ENCODE peak calls at places on chromosomes 16 and 17, in eight cellular contexts. P is EL; X is CD4-positive, alpha-beta T cell; V is GM12892; F is omental fat pad; T is naive thymus-derived CD8-positive, alpha-beta T cell; G is KG1; L is tibial nerve. C is an unnamed sample.

GRCh38 chr17:1571362-1571746 is 8.8 kb upstream of the PITPNA start:
- DNase-seq in P (no peak), X (no peak), V (no peak), F (no peak), T (no peak), G (no peak), L (no peak), C (no peak)

GRCh38 chr17:1294157-1294717 is 14.8 kb downstream of the TRARG1 start:
- DNase-seq in P (no peak), X (peak; percentile 77), V (no peak), F (no peak), T (peak; percentile 52), G (peak; percentile 6), L (no peak), C (no peak)

GRCh38 chr17:15411556-15412198 is 55.7 kb downstream of the CDRT4 start:
- DNase-seq in P (no peak), X (no peak), V (no peak), F (no peak), T (no peak), G (no peak), L (peak; percentile 61), C (no peak)

GRCh38 chr17:9729735-9730420 is 61.5 kb downstream of the DHRS7C start:
- DNase-seq in P (peak; percentile 28), X (no peak), V (no peak), F (no peak), T (no peak), G (no peak), L (no peak), C (no peak)

GRCh38 chr16:28556914-28557320 is 3.2 kb downstream of the SGF29 start:
- DNase-seq in P (no peak), X (no peak), V (no peak), F (no peak), T (no peak), G (no peak), L (no peak), C (no peak)

GRCh38 chr17:80722656-80723055 is 178.0 kb downstream of the RPTOR start:
- DNase-seq in P (no peak), X (no peak), V (no peak), F (no peak), T (no peak), G (no peak), L (no peak), C (no peak)

GRCh38 chr17:1958134-1958881 is 66.8 kb downstream of the RTN4RL1 start:
- DNase-seq in P (no peak), X (no peak), V (no peak), F (no peak), T (no peak), G (no peak), L (no peak), C (no peak)

GRCh38 chr17:72258711-72259110 is 137.9 kb downstream of the SOX9 start:
- DNase-seq in P (no peak), X (no peak), V (no peak), F (no peak), T (no peak), G (no peak), L (no peak), C (no peak)

GRCh38 chr16:64339052-64339770 is 782.7 kb downstream of the CDH11 start:
- DNase-seq in P (peak; percentile 89), X (no peak), V (no peak), F (no peak), T (no peak), G (no peak), L (no peak), C (no peak)

GRCh38 chr16:72969812-72970211 is 78.1 kb downstream of the ZFHX3 start:
- DNase-seq in P (no peak), X (no peak), V (no peak), F (no peak), T (no peak), G (no peak), L (no peak), C (no peak)

GRCh38 chr17:44556114-44556853 is 1.0 kb upstream of the FZD2 start:
- DNase-seq in P (peak; percentile 70), X (no peak), V (peak; percentile 49), F (no peak), T (no peak), G (no peak), L (no peak), C (no peak)

GRCh38 chr16:81610144-81610842 is 165.7 kb downstream of the CMIP start:
- DNase-seq in P (peak; percentile 76), X (no peak), V (no peak), F (no peak), T (no peak), G (no peak), L (peak; percentile 55), C (peak; percentile 64)

GRCh38 chr16:9270424-9270823 is 179.0 kb downstream of the HAPSTR1 start:
- DNase-seq in P (no peak), X (no peak), V (no peak), F (no peak), T (no peak), G (no peak), L (no peak), C (no peak)

GRCh38 chr16:11211061-11211976 is 44.7 kb downstream of the SOCS1 start:
- DNase-seq in P (no peak), X (no peak), V (no peak), F (no peak), T (no peak), G (no peak), L (no peak), C (no peak)

GRCh38 chr17:79686476-79686875 is 44.3 kb upstream of the ENPP7 start:
- DNase-seq in P (no peak), X (no peak), V (no peak), F (no peak), T (no peak), G (no peak), L (no peak), C (no peak)

GRCh38 chr17:60790205-60790604 is 112.6 kb downstream of the BCAS3 start:
- DNase-seq in P (no peak), X (no peak), V (no peak), F (no peak), T (no peak), G (no peak), L (no peak), C (no peak)

GRCh38 chr16:67892375-67892774 is 679 bp upstream of the PSKH1 start:
- DNase-seq in P (no peak), X (no peak), V (no peak), F (no peak), T (no peak), G (no peak), L (no peak), C (no peak)

GRCh38 chr16:66712512-66712911 is 16.0 kb upstream of the CMTM4 start:
- DNase-seq in P (no peak), X (no peak), V (no peak), F (no peak), T (no peak), G (no peak), L (no peak), C (no peak)

GRCh38 chr16:8941718-8942344 is 21.9 kb downstream of the USP7 start:
- DNase-seq in P (no peak), X (no peak), V (no peak), F (no peak), T (no peak), G (no peak), L (no peak), C (no peak)

GRCh38 chr17:40311575-40311974 is 2.6 kb downstream of the RARA start:
- DNase-seq in P (peak; percentile 70), X (no peak), V (no peak), F (peak; percentile 21), T (no peak), G (no peak), L (no peak), C (peak; percentile 81)

GRCh38 chr17:82020874-82021727 is 1.6 kb downstream of the CENPX start:
- DNase-seq in P (peak; percentile 75), X (peak; percentile 56), V (no peak), F (no peak), T (peak; percentile 43), G (peak; percentile 58), L (peak; percentile 67), C (peak; percentile 81)

GRCh38 chr17:21001813-21002221 is 41.0 kb downstream of the USP22 start:
- DNase-seq in P (no peak), X (no peak), V (no peak), F (no peak), T (no peak), G (no peak), L (no peak), C (no peak)

GRCh38 chr16:88813396-88814143 is 1.8 kb upstream of the APRT start:
- DNase-seq in P (no peak), X (no peak), V (no peak), F (no peak), T (no peak), G (no peak), L (no peak), C (no peak)

GRCh38 chr17:75778861-75779249 is 5.8 kb upstream of the UNK start:
- DNase-seq in P (peak; percentile 43), X (peak; percentile 60), V (no peak), F (no peak), T (peak; percentile 64), G (no peak), L (no peak), C (peak; percentile 42)

GRCh38 chr16:87895641-87896141 is 26.4 kb upstream of the SLC7A5 start:
- DNase-seq in P (peak; percentile 64), X (peak; percentile 50), V (peak; percentile 49), F (no peak), T (no peak), G (peak; percentile 48), L (no peak), C (no peak)

GRCh38 chr17:57986841-57987581 is 1.0 kb downstream of the VEZF1 start:
- DNase-seq in P (peak; percentile 81), X (peak; percentile 34), V (no peak), F (no peak), T (peak; percentile 22), G (peak; percentile 28), L (no peak), C (peak; percentile 43)

GRCh38 chr16:17306745-17307144 is 164.0 kb downstream of the XYLT1 start:
- DNase-seq in P (no peak), X (no peak), V (no peak), F (no peak), T (no peak), G (no peak), L (no peak), C (no peak)

GRCh38 chr17:57324646-57325045 is 68.3 kb downstream of the MSI2 start:
- DNase-seq in P (no peak), X (no peak), V (no peak), F (no peak), T (no peak), G (no peak), L (no peak), C (no peak)

GRCh38 chr17:37742762-37743611 is 1.9 kb downstream of the HNF1B start:
- DNase-seq in P (no peak), X (no peak), V (no peak), F (no peak), T (no peak), G (no peak), L (no peak), C (no peak)

GRCh38 chr17:43667506-43668438 is 6.0 kb upstream of the MEOX1 start:
- DNase-seq in P (peak; percentile 59), X (no peak), V (no peak), F (no peak), T (no peak), G (no peak), L (no peak), C (no peak)

GRCh38 chr17:60832206-60832605 is 154.6 kb downstream of the BCAS3 start:
- DNase-seq in P (no peak), X (no peak), V (no peak), F (no peak), T (no peak), G (no peak), L (no peak), C (no peak)

GRCh38 chr16:12201216-12201615 is 224.7 kb downstream of the SNX29 start:
- DNase-seq in P (no peak), X (no peak), V (no peak), F (no peak), T (no peak), G (no peak), L (no peak), C (no peak)

GRCh38 chr16:66399930-66400329 is 27.2 kb upstream of the BEAN1 start:
- DNase-seq in P (no peak), X (no peak), V (no peak), F (no peak), T (no peak), G (no peak), L (no peak), C (no peak)

GRCh38 chr17:70848785-70849184 is 679.5 kb downstream of the KCNJ2 start:
- DNase-seq in P (peak; percentile 75), X (no peak), V (no peak), F (no peak), T (no peak), G (no peak), L (no peak), C (no peak)

C was measured in breast epithelium.